ENCODE peak calls at places on chromosomes 1 and 21, in nine cellular contexts. Y is WTC11, H is endothelial cell, U is cardiac muscle cell, D is BJ, X is heart left ventricle, N is gastrocnemius medialis, F is hepatocyte, L is RWPE1. A is an unnamed sample.

GRCh38 chr1:206808615-206809014 is 36.3 kb upstream of the IL10 start:
- DNase-seq in Y (no peak), H (peak; percentile 39), U (peak; percentile 77), D (no peak), X (no peak), N (peak; percentile 17), F (peak; percentile 41), L (no peak), A (no peak)

GRCh38 chr21:38956791-38957571 is 151.3 kb downstream of the ETS2 start:
- DNase-seq in Y (no peak), H (no peak), U (peak; percentile 86), D (no peak), X (no peak), N (no peak), F (peak; percentile 50), L (no peak), A (no peak)

GRCh38 chr21:41280115-41280919 is 36.3 kb upstream of the FAM3B start:
- DNase-seq in Y (no peak), H (no peak), U (no peak), D (peak; percentile 30), X (no peak), N (no peak), F (peak; percentile 59), L (no peak), A (no peak)

GRCh38 chr1:20183035-20183434 is 2.9 kb upstream of the UBXN10 start:
- DNase-seq in Y (no peak), H (no peak), U (no peak), D (no peak), X (no peak), N (no peak), F (no peak), L (no peak), A (no peak)

GRCh38 chr1:162230096-162230495 is 146.6 kb downstream of the SPATA46 start:
- DNase-seq in Y (peak; percentile 57), H (peak; percentile 38), U (peak; percentile 42), D (no peak), X (peak; percentile 41), N (no peak), F (no peak), L (no peak), A (no peak)

GRCh38 chr1:3262681-3263286 is 191.7 kb upstream of the ARHGEF16 start:
- DNase-seq in Y (no peak), H (no peak), U (no peak), D (no peak), X (no peak), N (no peak), F (no peak), L (no peak), A (no peak)

GRCh38 chr1:36989260-36989659 is 45.1 kb downstream of the GRIK3 start:
- DNase-seq in Y (no peak), H (no peak), U (no peak), D (no peak), X (peak; percentile 51), N (no peak), F (no peak), L (no peak), A (no peak)

GRCh38 chr1:11337536-11338350 is 64.7 kb downstream of the UBIAD1 start:
- DNase-seq in Y (peak; percentile 83), H (peak; percentile 82), U (peak; percentile 72), D (no peak), X (peak; percentile 50), N (peak; percentile 42), F (peak; percentile 67), L (peak; percentile 55), A (no peak)

GRCh38 chr1:157437301-157437700 is 115.0 kb downstream of the FCRL5 start:
- DNase-seq in Y (no peak), H (no peak), U (no peak), D (no peak), X (no peak), N (no peak), F (no peak), L (no peak), A (no peak)

GRCh38 chr1:56578963-56579875 is at the start of gene PLPP3:
- DNase-seq in Y (peak; percentile 78), H (peak; percentile 73), U (peak; percentile 87), D (peak; percentile 87), X (peak; percentile 91), N (peak; percentile 83), F (peak; percentile 92), L (peak; percentile 89), A (peak; percentile 97)

GRCh38 chr1:237677979-237678378 is 212.7 kb downstream of the ZP4 start:
- DNase-seq in Y (no peak), H (no peak), U (no peak), D (peak; percentile 19), X (no peak), N (no peak), F (peak; percentile 20), L (peak; percentile 30), A (no peak)

GRCh38 chr1:151472852-151473731 is 13.8 kb upstream of the POGZ start:
- DNase-seq in Y (peak; percentile 44), H (peak; percentile 27), U (peak; percentile 45), D (no peak), X (peak; percentile 66), N (no peak), F (peak; percentile 67), L (no peak), A (peak; percentile 83)

GRCh38 chr1:21117159-21117953 is 59.3 kb downstream of the EIF4G3 start:
- DNase-seq in Y (no peak), H (no peak), U (no peak), D (no peak), X (no peak), N (no peak), F (no peak), L (no peak), A (no peak)

GRCh38 chr1:196152975-196153374 is 455.3 kb downstream of the KCNT2 start:
- DNase-seq in Y (no peak), H (no peak), U (no peak), D (no peak), X (no peak), N (no peak), F (no peak), L (no peak), A (no peak)

GRCh38 chr1:62784509-62785365 is 805 bp downstream of the ATG4C start:
- DNase-seq in Y (no peak), H (no peak), U (no peak), D (no peak), X (no peak), N (no peak), F (no peak), L (peak; percentile 57), A (no peak)

GRCh38 chr1:218351617-218352438 is 6.7 kb downstream of the TGFB2 start:
- DNase-seq in Y (peak; percentile 33), H (no peak), U (no peak), D (no peak), X (no peak), N (peak; percentile 55), F (no peak), L (no peak), A (no peak)

GRCh38 chr1:245788886-245789285 is 634.1 kb downstream of the KIF26B start:
- DNase-seq in Y (no peak), H (no peak), U (no peak), D (no peak), X (no peak), N (no peak), F (no peak), L (no peak), A (no peak)

GRCh38 chr1:63327417-63328139 is 5.2 kb downstream of the FOXD3 start:
- DNase-seq in Y (peak; percentile 96), H (peak; percentile 83), U (peak; percentile 77), D (no peak), X (peak; percentile 36), N (peak; percentile 53), F (peak; percentile 76), L (peak; percentile 66), A (peak; percentile 32)

GRCh38 chr1:41574842-41575241 is 90.4 kb upstream of the EDN2 start:
- DNase-seq in Y (no peak), H (no peak), U (no peak), D (no peak), X (no peak), N (no peak), F (no peak), L (no peak), A (no peak)

GRCh38 chr1:206690516-206690915 is 5.8 kb downstream of the MAPKAPK2 start:
- DNase-seq in Y (no peak), H (no peak), U (no peak), D (no peak), X (peak; percentile 85), N (peak; percentile 93), F (no peak), L (no peak), A (no peak)

GRCh38 chr1:235079443-235079967 is 49.1 kb downstream of the TOMM20 start:
- DNase-seq in Y (no peak), H (no peak), U (no peak), D (no peak), X (peak; percentile 33), N (peak; percentile 89), F (peak; percentile 77), L (peak; percentile 94), A (no peak)

GRCh38 chr1:2391034-2391384 is 345 bp downstream of the MORN1 start:
- DNase-seq in Y (peak; percentile 47), H (peak; percentile 58), U (peak; percentile 55), D (no peak), X (peak; percentile 39), N (no peak), F (peak; percentile 54), L (peak; percentile 57), A (no peak)

GRCh38 chr1:248821101-248821500 is 4.6 kb downstream of the SH3BP5L start:
- DNase-seq in Y (no peak), H (peak; percentile 0), U (no peak), D (peak; percentile 81), X (no peak), N (no peak), F (no peak), L (no peak), A (peak; percentile 54)

GRCh38 chr1:54404939-54405880 is 984 bp downstream of the SSBP3 start:
- DNase-seq in Y (peak; percentile 44), H (peak; percentile 33), U (peak; percentile 44), D (no peak), X (peak; percentile 52), N (no peak), F (peak; percentile 55), L (no peak), A (no peak)
- TF ChIP-seq CTCF in Y (no peak), H (no peak), U (no peak), D (no peak), X (no peak), N (no peak), F (no peak), L (no peak), A (no peak)

GRCh38 chr1:201184734-201185453 is 5.7 kb upstream of the IGFN1 start:
- DNase-seq in Y (peak; percentile 46), H (peak; percentile 20), U (peak; percentile 81), D (peak; percentile 54), X (peak; percentile 50), N (peak; percentile 88), F (peak; percentile 78), L (peak; percentile 80), A (peak; percentile 76)
- TF ChIP-seq CTCF in Y (no peak), H (peak; percentile 40), U (peak; percentile 81), D (peak; percentile 87), X (peak; percentile 37), N (peak; percentile 74), F (peak; percentile 48), L (peak; percentile 34), A (no peak)

GRCh38 chr1:160168609-160169369 is 17.4 kb downstream of the ATP1A4 start:
- DNase-seq in Y (peak; percentile 63), H (no peak), U (peak; percentile 30), D (no peak), X (no peak), N (peak; percentile 68), F (no peak), L (no peak), A (no peak)
- TF ChIP-seq CTCF in Y (no peak), H (no peak), U (no peak), D (no peak), X (no peak), N (no peak), F (no peak), L (no peak), A (no peak)

GRCh38 chr1:102550729-102551384 is 554.1 kb upstream of the OLFM3 start:
- DNase-seq in Y (peak; percentile 75), H (peak; percentile 36), U (peak; percentile 7), D (no peak), X (no peak), N (no peak), F (peak; percentile 20), L (no peak), A (no peak)
- TF ChIP-seq CTCF in Y (peak; percentile 52), H (no peak), U (peak; percentile 45), D (peak; percentile 78), X (no peak), N (no peak), F (peak; percentile 36), L (no peak), A (no peak)

A was measured in lower leg skin.